ENCODE peak calls at places on chromosomes 5 and 9, in five cellular contexts. S is iris pigment epithelial cell; L is right cardiac atrium; U is activated naive CD4-positive, alpha-beta T cell treated with anti-CD3 and anti-CD28 coated beads for 36 hours; Y is C1 segment of cervical spinal cord. X is an unnamed sample.

GRCh38 chr5:99104538-99105132 is 175.8 kb upstream of the CHD1 start:
- DNase-seq in S (peak; percentile 29), U (no peak), Y (no peak), L (no peak), X (no peak)

GRCh38 chr5:30765227-30765626 is 428.3 kb upstream of the CDH6 start:
- DNase-seq in S (peak; percentile 73), Y (no peak), U (no peak), L (no peak), X (no peak)

GRCh38 chr9:27157086-27157485 is 48.1 kb downstream of the TEK start:
- DNase-seq in U (no peak), L (no peak), S (no peak), Y (no peak), X (no peak)

GRCh38 chr5:103203226-103203625 is 55.3 kb upstream of the MACIR start:
- DNase-seq in U (no peak), Y (no peak), S (no peak), L (no peak), X (no peak)

GRCh38 chr5:10666531-10667305 is 94.3 kb downstream of the DAP start:
- DNase-seq in Y (no peak), U (no peak), S (no peak), L (no peak), X (no peak)

GRCh38 chr9:122580360-122580759 is 2.8 kb downstream of the OR1L8 start:
- DNase-seq in S (peak; percentile 77), Y (no peak), U (no peak), L (no peak), X (no peak)

GRCh38 chr5:157253547-157253946 is 12.4 kb upstream of the CYFIP2 start:
- DNase-seq in L (peak; percentile 28), S (peak; percentile 49), Y (no peak), U (no peak), X (peak; percentile 55)

GRCh38 chr9:108412755-108413154 is 443.0 kb downstream of the ACTL7B start:
- DNase-seq in S (peak; percentile 8), U (peak; percentile 5), Y (no peak), L (no peak), X (peak; percentile 15)